ENCODE peak calls at places on chromosome 22, in eight cellular contexts. W, C, V, O, D, B, E and F are unnamed samples.
A peak's percentile ranks its signal among the peaks of the same experiment; 100 is the strongest.

GRCh38 chr22:44023404-44024287 is 456 bp upstream of the PARVB start:
- DNase-seq in W (no peak), C (no peak), V (peak; percentile 56), O (peak; percentile 23), D (no peak), B (peak; percentile 73), E (no peak), F (no peak)

GRCh38 chr22:40512426-40513136 is 123.9 kb downstream of the MRTFA start:
- DNase-seq in W (no peak), C (no peak), V (no peak), O (no peak), D (no peak), B (no peak), E (no peak), F (no peak)

GRCh38 chr22:37428649-37429586 is 1.6 kb upstream of the ELFN2 start:
- DNase-seq in W (no peak), C (peak; percentile 20), V (peak; percentile 83), O (no peak), D (peak; percentile 45), B (peak; percentile 28), E (no peak), F (peak; percentile 51)

GRCh38 chr22:19943665-19944026 is 2.0 kb upstream of the TXNRD2 start:
- DNase-seq in W (no peak), C (no peak), V (no peak), O (no peak), D (no peak), B (no peak), E (no peak), F (no peak)

GRCh38 chr22:33757443-33758124 is 162.7 kb downstream of the LARGE1 start:
- DNase-seq in W (no peak), C (no peak), V (peak; percentile 48), O (peak; percentile 6), D (no peak), B (no peak), E (no peak), F (no peak)

GRCh38 chr22:43697894-43698293 is 114.2 kb downstream of the EFCAB6 start:
- DNase-seq in W (no peak), C (no peak), V (no peak), O (no peak), D (no peak), B (no peak), E (no peak), F (no peak)

GRCh38 chr22:19289475-19290161 is 1.9 kb downstream of the CLTCL1 start:
- DNase-seq in W (no peak), C (no peak), V (no peak), O (no peak), D (no peak), B (no peak), E (no peak), F (no peak)

GRCh38 chr22:41563051-41563711 is 2.4 kb downstream of the CSDC2 start:
- DNase-seq in W (no peak), C (no peak), V (no peak), O (no peak), D (no peak), B (no peak), E (no peak), F (no peak)

GRCh38 chr22:35380537-35381423 is at the start of gene HMOX1:
- DNase-seq in W (peak; percentile 60), C (no peak), V (peak; percentile 86), O (peak; percentile 83), D (peak; percentile 21), B (peak; percentile 67), E (peak; percentile 60), F (peak; percentile 90)

GRCh38 chr22:33504941-33505647 is 415.2 kb downstream of the LARGE1 start:
- DNase-seq in W (no peak), C (no peak), V (no peak), O (no peak), D (no peak), B (no peak), E (no peak), F (no peak)

GRCh38 chr22:48889887-48890692 is 937.6 kb downstream of the BRD1 start:
- DNase-seq in W (no peak), C (no peak), V (no peak), O (no peak), D (no peak), B (no peak), E (no peak), F (no peak)

GRCh38 chr22:20761536-20761935 is 12.4 kb upstream of the SERPIND1 start:
- DNase-seq in W (no peak), C (no peak), V (no peak), O (no peak), D (no peak), B (no peak), E (no peak), F (no peak)

GRCh38 chr22:30005213-30005857 is 74.9 kb upstream of the HORMAD2 start:
- DNase-seq in W (peak; percentile 13), C (peak; percentile 43), V (peak; percentile 79), O (peak; percentile 41), D (peak; percentile 41), B (peak; percentile 21), E (peak; percentile 31), F (peak; percentile 79)

GRCh38 chr22:19719055-19719482 is 4.3 kb upstream of the GP1BB start:
- DNase-seq in W (no peak), C (peak; percentile 52), V (no peak), O (no peak), D (no peak), B (no peak), E (no peak), F (no peak)

GRCh38 chr22:23401910-23402274 is 178.2 kb downstream of the IGLL1 start:
- DNase-seq in W (no peak), C (no peak), V (no peak), O (no peak), D (no peak), B (no peak), E (no peak), F (no peak)

GRCh38 chr22:50046481-50047245 is 11.4 kb downstream of the TTLL8 start:
- DNase-seq in W (no peak), C (no peak), V (no peak), O (no peak), D (no peak), B (no peak), E (no peak), F (no peak)